ENCODE peak calls at places on chromosomes 12 and 14, in nine cellular contexts. R is CD14-positive monocyte, Y is PC-3, S is bronchial epithelial cell, T is NCI-H2029, F is NCI-H510A treated with DMSO at 0.1 percent for 48 hours, U is brain microvascular endothelial cell, Z is posterior cingulate gyrus, P is HEK293T. G is an unnamed sample.

GRCh38 chr12:47867496-47867941 is 37.3 kb downstream of the VDR start:
- DNase-seq in R (no peak), P (no peak), Z (no peak), F (no peak), U (peak; percentile 90), Y (peak; percentile 26), T (no peak), S (peak; percentile 79), G (no peak)

GRCh38 chr12:121214171-121214777 is 4.3 kb downstream of the P2RX4 start:
- DNase-seq in Y (no peak), U (peak; percentile 20), T (no peak), F (no peak), R (peak; percentile 66), S (peak; percentile 70), P (no peak), Z (no peak), G (peak; percentile 28)

GRCh38 chr12:110565919-110566871 is 16.9 kb downstream of the PPTC7 start:
- DNase-seq in Y (peak; percentile 98), Z (no peak), T (peak; percentile 78), F (no peak), U (no peak), R (no peak), P (no peak), S (peak; percentile 98), G (no peak)

GRCh38 chr12:9906888-9907287 is 25.3 kb downstream of the CLEC2A start:
- DNase-seq in U (no peak), P (no peak), F (no peak), Z (no peak), Y (no peak), S (peak; percentile 24), T (no peak), R (no peak), G (no peak)

GRCh38 chr14:91282954-91283645 is 38.6 kb upstream of the GPR68 start:
- DNase-seq in R (no peak), Y (no peak), F (no peak), T (no peak), U (no peak), P (no peak), S (no peak), Z (no peak), G (no peak)

GRCh38 chr12:116160196-116160595 is 117.3 kb downstream of the MED13L start:
- DNase-seq in Y (peak; percentile 90), T (no peak), S (peak; percentile 95), U (no peak), Z (no peak), R (no peak), P (no peak), F (no peak), G (no peak)

GRCh38 chr12:124442281-124442680 is 125.1 kb downstream of the NCOR2 start:
- DNase-seq in F (no peak), S (no peak), R (no peak), Y (no peak), U (no peak), T (no peak), Z (no peak), P (no peak), G (no peak)

GRCh38 chr12:100464529-100464928 is 9.1 kb upstream of the NR1H4 start:
- DNase-seq in U (no peak), S (no peak), R (no peak), F (no peak), Z (no peak), T (no peak), P (no peak), Y (no peak), G (no peak)

GRCh38 chr12:3882896-3883564 is 9.8 kb upstream of the PARP11 start:
- DNase-seq in S (peak; percentile 47), Z (no peak), Y (peak; percentile 9), F (no peak), R (no peak), T (no peak), P (peak; percentile 43), U (peak; percentile 8), G (no peak)

GRCh38 chr12:24921251-24922038 is 27.5 kb downstream of the BCAT1 start:
- DNase-seq in F (no peak), U (no peak), P (no peak), R (no peak), Z (no peak), S (peak; percentile 53), Y (no peak), T (no peak), G (no peak)

GRCh38 chr14:26444745-26445144 is 153.1 kb downstream of the NOVA1 start:
- DNase-seq in F (no peak), U (no peak), T (no peak), R (no peak), Z (no peak), Y (peak; percentile 52), P (no peak), S (peak; percentile 19), G (no peak)